ENCODE peak calls at places on chromosomes 3 and 15, in six cellular contexts. O is activated T-helper 17 cell treated with anti-CD3 and anti-CD28 coated beads, Interleukin-2, amount 50 U/mL, for 72 hours; W is upper lobe of right lung; B is heart left ventricle; Z is IMR-90; M is stimulated activated naive B cell treated with anti-CD40 and anti-IgM and Interleukin-4, amounts not matched to agents 10 μg/mL and 1 μg/mL and 100 μg/mL, for 72 hours. V is an unnamed sample.
A peak's percentile ranks its signal among the peaks of the same experiment; 100 is the strongest.

GRCh38 chr3:114307222-114307840 is 13.5 kb downstream of the TIGIT start:
- ATAC-seq in M (peak; percentile 64), O (peak; percentile 42), W (no peak), Z (no peak), B (no peak), V (peak; percentile 87)

GRCh38 chr3:128041378-128041777 is 10.9 kb upstream of the SEC61A1 start:
- ATAC-seq in O (no peak), Z (no peak), M (no peak), W (no peak), B (no peak), V (no peak)

GRCh38 chr15:69593488-69593887 is 140.9 kb downstream of the RPLP1 start:
- ATAC-seq in O (no peak), M (no peak), W (no peak), B (no peak), Z (no peak), V (no peak)

GRCh38 chr3:195891431-195892104 is 16.8 kb downstream of the TNK2 start:
- ATAC-seq in Z (no peak), W (no peak), M (no peak), O (no peak), B (no peak), V (no peak)

GRCh38 chr3:62015111-62015510 is 358.2 kb downstream of the FEZF2 start:
- ATAC-seq in O (no peak), B (no peak), M (no peak), W (no peak), Z (no peak), V (no peak)

GRCh38 chr3:24663406-24663805 is 168.8 kb upstream of the THRB start:
- ATAC-seq in Z (no peak), O (no peak), B (no peak), W (no peak), M (no peak), V (peak; percentile 8)

GRCh38 chr3:129975332-129976090 is 991 bp downstream of the TRH start:
- ATAC-seq in B (no peak), M (peak; percentile 56), W (peak; percentile 74), O (no peak), Z (peak; percentile 29), V (no peak)

GRCh38 chr15:63985221-63986184 is 60.8 kb downstream of the DAPK2 start:
- ATAC-seq in M (no peak), W (peak; percentile 88), B (peak; percentile 93), Z (peak; percentile 64), O (no peak), V (no peak)

GRCh38 chr3:17491601-17492000 is 250.8 kb downstream of the TBC1D5 start:
- ATAC-seq in W (no peak), M (no peak), O (no peak), B (no peak), Z (peak; percentile 65), V (no peak)

GRCh38 chr3:16825617-16826204 is 59.0 kb upstream of the PLCL2 start:
- ATAC-seq in B (no peak), M (no peak), W (no peak), O (no peak), Z (no peak), V (no peak)

GRCh38 chr3:113602256-113602655 is 69.9 kb downstream of the SIDT1 start:
- ATAC-seq in B (no peak), Z (no peak), W (no peak), M (no peak), O (no peak), V (no peak)

GRCh38 chr3:24496529-24497482 is 2.2 kb upstream of the THRB start:
- ATAC-seq in W (peak; percentile 8), B (peak; percentile 12), M (no peak), Z (no peak), O (no peak), V (no peak)

GRCh38 chr15:86743283-86743903 is 663.7 kb downstream of the AGBL1 start:
- ATAC-seq in M (no peak), Z (no peak), W (peak; percentile 39), O (peak; percentile 67), B (no peak), V (no peak)

GRCh38 chr15:91892417-91892816 is 38.9 kb downstream of the SLCO3A1 start:
- ATAC-seq in M (no peak), O (no peak), B (no peak), W (peak; percentile 57), Z (no peak), V (no peak)

GRCh38 chr15:63362196-63362595 is 19.4 kb downstream of the CA12 start:
- ATAC-seq in M (peak; percentile 80), B (no peak), Z (no peak), O (no peak), W (no peak), V (peak; percentile 74)

GRCh38 chr3:142853270-142854163 is 35.4 kb downstream of the PCOLCE2 start:
- ATAC-seq in B (peak; percentile 52), W (no peak), Z (no peak), O (no peak), M (no peak), V (no peak)

GRCh38 chr3:55873523-55874254 is 386.6 kb upstream of the WNT5A start:
- ATAC-seq in Z (peak; percentile 76), W (no peak), M (no peak), B (no peak), O (no peak), V (no peak)

GRCh38 chr3:138803006-138803653 is 31.6 kb downstream of the PIK3CB start:
- ATAC-seq in M (no peak), W (no peak), B (no peak), Z (no peak), O (peak; percentile 23), V (no peak)

GRCh38 chr3:23760325-23760724 is 45.4 kb upstream of the UBE2E1 start:
- ATAC-seq in M (peak; percentile 37), O (no peak), Z (no peak), B (no peak), W (no peak), V (peak; percentile 32)

GRCh38 chr3:167941234-167941995 is 154.3 kb downstream of the GOLIM4 start:
- ATAC-seq in O (no peak), M (no peak), Z (peak; percentile 97), W (peak; percentile 96), B (peak; percentile 67), V (no peak)

GRCh38 chr3:49780080-49780967 is 6.0 kb downstream of the IP6K1 start:
- ATAC-seq in Z (peak; percentile 30), W (peak; percentile 43), B (no peak), O (no peak), M (no peak), V (no peak)

GRCh38 chr15:90988249-90988648 is 6.1 kb downstream of the PRC1 start:
- ATAC-seq in Z (peak; percentile 28), O (no peak), B (no peak), W (no peak), M (no peak), V (no peak)

GRCh38 chr15:85025516-85026279 is 44.0 kb downstream of the PDE8A start:
- ATAC-seq in B (no peak), O (no peak), M (no peak), W (peak; percentile 51), Z (no peak), V (no peak)

GRCh38 chr15:62141643-62142588 is 23.2 kb downstream of the C2CD4B start:
- ATAC-seq in O (peak; percentile 61), Z (no peak), W (no peak), B (no peak), M (no peak), V (no peak)

GRCh38 chr15:72139667-72140066 is 21.5 kb downstream of the SENP8 start:
- ATAC-seq in B (peak; percentile 86), M (no peak), W (no peak), O (no peak), Z (no peak), V (no peak)

GRCh38 chr15:41944313-41944940 is 27.9 kb downstream of the EHD4 start:
- ATAC-seq in Z (peak; percentile 91), W (peak; percentile 78), B (no peak), O (no peak), M (no peak), V (no peak)

GRCh38 chr3:56989434-56990294 is 70.8 kb upstream of the SPATA12 start:
- ATAC-seq in Z (no peak), B (peak; percentile 40), W (no peak), O (no peak), M (no peak), V (no peak)

GRCh38 chr3:156536524-156537316 is 18.2 kb downstream of the SSR3 start:
- ATAC-seq in M (no peak), W (no peak), Z (no peak), B (no peak), O (no peak), V (no peak)

GRCh38 chr3:44885618-44886017 is 11.2 kb downstream of the TGM4 start:
- ATAC-seq in O (no peak), M (no peak), Z (peak; percentile 86), B (no peak), W (peak; percentile 35), V (no peak)

GRCh38 chr3:113019182-113020137 is 28.7 kb downstream of the GTPBP8 start:
- ATAC-seq in M (peak; percentile 94), B (peak; percentile 94), Z (peak; percentile 98), W (peak; percentile 99), O (peak; percentile 92), V (peak; percentile 97)

GRCh38 chr3:133049491-133049890 is 11.3 kb downstream of the TMEM108 start:
- ATAC-seq in B (no peak), W (no peak), Z (no peak), O (no peak), M (no peak), V (no peak)

GRCh38 chr3:134250717-134251220 is at the start of gene RYK:
- ATAC-seq in Z (peak; percentile 87), M (peak; percentile 82), W (peak; percentile 95), O (peak; percentile 81), B (peak; percentile 82), V (peak; percentile 93)

GRCh38 chr15:75596703-75597345 is 17.7 kb upstream of the PTPN9 start:
- ATAC-seq in B (no peak), Z (no peak), M (no peak), W (no peak), O (no peak), V (no peak)

GRCh38 chr15:85649372-85649771 is 145.4 kb downstream of the KLHL25 start:
- ATAC-seq in Z (peak; percentile 76), W (peak; percentile 88), M (peak; percentile 60), O (peak; percentile 46), B (peak; percentile 56), V (peak; percentile 68)

GRCh38 chr15:90987561-90988141 is 6.7 kb downstream of the PRC1 start:
- ATAC-seq in W (no peak), Z (no peak), B (no peak), M (no peak), O (no peak), V (no peak)

GRCh38 chr3:62318365-62318751 is 55.0 kb downstream of the FEZF2 start:
- ATAC-seq in W (no peak), B (no peak), Z (no peak), M (no peak), O (no peak), V (no peak)

GRCh38 chr15:39504812-39505211 is 76.1 kb upstream of the THBS1 start:
- ATAC-seq in Z (peak; percentile 63), W (no peak), M (no peak), O (no peak), B (no peak), V (no peak)

GRCh38 chr15:41961803-41962202 is 10.6 kb downstream of the EHD4 start:
- ATAC-seq in O (no peak), Z (no peak), B (no peak), W (no peak), M (no peak), V (no peak)

GRCh38 chr3:16377847-16378302 is 112.9 kb downstream of the OXNAD1 start:
- ATAC-seq in O (no peak), Z (no peak), B (no peak), W (no peak), M (no peak), V (no peak)

V was measured in stimulated activated memory B cell treated with anti-CD40 and anti-IgM and Interleukin-4, amounts not matched to agents 10 μg/mL and 1 μg/mL and 100 μg/mL, for 72 hours.